ENCODE peak calls at places on chromosomes 2 and 18, in nine cellular contexts. O, A, X, H, T, K, Y, R and G are unnamed samples.

GRCh38 chr2:232573042-232573441 is 22.6 kb downstream of the EIF4E2 start:
- DNase-seq in R (no peak), H (no peak), X (no peak), T (no peak), Y (no peak), O (no peak), K (no peak), A (no peak), G (no peak)

GRCh38 chr2:1231664-1232063 is 181.6 kb upstream of the TPO start:
- DNase-seq in X (no peak), A (no peak), K (no peak), H (no peak), R (no peak), T (no peak), O (no peak), Y (no peak), G (no peak)

GRCh38 chr2:55490554-55490953 is 29.0 kb upstream of the CFAP36 start:
- DNase-seq in R (peak; percentile 67), A (peak; percentile 74), H (peak; percentile 26), X (peak; percentile 84), K (no peak), T (peak; percentile 85), Y (no peak), O (no peak), G (peak; percentile 49)

GRCh38 chr18:71336811-71337210 is 1048.0 kb downstream of the SOCS6 start:
- DNase-seq in O (no peak), A (no peak), R (no peak), H (no peak), T (peak; percentile 55), X (peak; percentile 54), K (no peak), Y (no peak), G (no peak)

GRCh38 chr2:38080346-38080745 is 4.4 kb upstream of the CYP1B1 start:
- DNase-seq in X (no peak), A (no peak), K (no peak), H (no peak), O (no peak), T (no peak), R (no peak), Y (no peak), G (no peak)

GRCh38 chr2:150013011-150013410 is 425.4 kb upstream of the MMADHC start:
- DNase-seq in Y (no peak), K (no peak), T (no peak), A (no peak), X (peak; percentile 24), O (no peak), R (no peak), H (no peak), G (no peak)

GRCh38 chr2:71878626-71879508 is 268.8 kb downstream of the CYP26B1 start:
- DNase-seq in T (no peak), A (no peak), K (no peak), X (no peak), Y (no peak), H (no peak), O (no peak), R (no peak), G (no peak)

GRCh38 chr2:241123816-241124536 is 21.9 kb upstream of the MTERF4 start:
- DNase-seq in O (no peak), K (no peak), Y (no peak), H (peak; percentile 87), A (no peak), T (no peak), X (no peak), R (no peak), G (no peak)

GRCh38 chr2:170145675-170146432 is 32.1 kb upstream of the MYO3B start:
- DNase-seq in Y (no peak), R (no peak), H (no peak), X (no peak), T (peak; percentile 76), O (no peak), A (no peak), K (no peak), G (no peak)

GRCh38 chr2:30683240-30683956 is 123.8 kb downstream of the CAPN13 start:
- DNase-seq in A (no peak), R (no peak), K (no peak), H (no peak), X (no peak), T (no peak), O (no peak), Y (no peak), G (no peak)

GRCh38 chr18:23137093-23137640 is 1.9 kb downstream of the CABLES1 start:
- DNase-seq in H (no peak), X (peak; percentile 59), T (no peak), R (no peak), O (no peak), Y (no peak), K (no peak), A (no peak), G (no peak)

GRCh38 chr2:191043438-191043837 is 29.5 kb upstream of the STAT1 start:
- DNase-seq in K (no peak), R (no peak), Y (no peak), H (no peak), X (no peak), T (no peak), A (no peak), O (no peak), G (no peak)

GRCh38 chr18:79507076-79507545 is 111.4 kb downstream of the NFATC1 start:
- DNase-seq in T (no peak), X (peak; percentile 96), Y (no peak), H (peak; percentile 69), A (peak; percentile 88), R (peak; percentile 86), O (peak; percentile 88), K (peak; percentile 69), G (peak; percentile 85)

GRCh38 chr18:31789409-31789808 is 28.7 kb upstream of the SLC25A52 start:
- DNase-seq in X (no peak), A (no peak), R (no peak), O (no peak), K (no peak), Y (no peak), T (no peak), H (no peak), G (no peak)

GRCh38 chr2:237685408-237685807 is 58.0 kb downstream of the LRRFIP1 start:
- DNase-seq in Y (no peak), T (no peak), K (no peak), O (no peak), X (no peak), R (no peak), A (no peak), H (no peak), G (no peak)
- TF ChIP-seq CTCF in Y (peak; percentile 35), T (peak; percentile 54), K (no peak), O (no peak), X (peak; percentile 27), R (peak; percentile 27), A (no peak), H (no peak), G (peak; percentile 47)

DNA sequence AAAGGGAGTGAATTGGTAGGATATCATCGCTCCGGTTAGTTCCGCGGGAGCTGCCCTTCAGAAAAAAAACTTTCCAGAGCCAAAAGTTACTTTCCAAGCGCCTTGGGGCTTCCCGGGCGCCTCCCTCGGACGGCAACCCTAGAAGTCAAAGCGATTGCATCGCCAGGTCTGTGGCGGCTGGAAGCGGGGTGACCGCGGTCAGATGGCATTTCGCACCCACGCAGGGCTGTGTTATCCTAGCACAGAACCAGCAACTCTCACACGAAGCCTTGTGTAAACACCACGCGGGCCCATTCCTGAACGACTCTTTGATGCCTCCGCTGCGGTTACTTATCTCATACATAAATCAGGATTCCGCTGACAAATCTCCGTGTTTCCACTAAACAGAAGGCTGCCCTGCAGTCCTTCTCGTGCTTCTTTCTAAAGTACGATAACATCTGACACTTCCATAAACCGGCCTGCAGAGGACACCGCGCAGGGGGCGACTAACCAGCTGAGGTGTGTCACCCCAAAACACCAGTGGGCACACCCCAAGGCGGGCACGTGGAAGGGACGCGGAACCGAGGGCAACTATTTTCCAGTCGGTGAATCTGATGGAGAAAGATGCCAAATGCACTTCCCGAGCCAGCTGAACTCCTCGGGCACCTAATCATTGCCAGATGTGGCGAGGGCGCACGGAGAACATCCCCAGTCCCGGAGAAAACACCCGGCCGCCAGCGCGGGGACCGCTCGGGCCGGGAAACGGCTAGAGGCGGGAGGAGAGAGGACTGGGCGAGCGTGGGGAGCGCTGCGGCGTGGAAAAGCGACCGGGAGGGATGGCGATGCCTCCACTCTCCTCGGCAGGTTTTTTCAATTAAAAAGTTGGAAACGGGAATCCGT is 911 bp downstream of the COLEC12 start:
- DNase-seq in A (no peak), T (peak; percentile 52), O (no peak), R (no peak), H (peak; percentile 37), K (no peak), X (peak; percentile 57), Y (no peak), G (peak; percentile 69)
- H3K4me3 ChIP-seq in A (peak overlapping the region; percentile 55), T (peak overlapping the region; percentile 46), O (peak overlapping the region; percentile 71), R (peak overlapping the region; percentile 61), H (peak overlapping the region; percentile 59), K (no peak overlapping the region), X (peak overlapping the region; percentile 58), Y (peak overlapping the region; percentile 37), G (peak overlapping the region; percentile 89)

DNA sequence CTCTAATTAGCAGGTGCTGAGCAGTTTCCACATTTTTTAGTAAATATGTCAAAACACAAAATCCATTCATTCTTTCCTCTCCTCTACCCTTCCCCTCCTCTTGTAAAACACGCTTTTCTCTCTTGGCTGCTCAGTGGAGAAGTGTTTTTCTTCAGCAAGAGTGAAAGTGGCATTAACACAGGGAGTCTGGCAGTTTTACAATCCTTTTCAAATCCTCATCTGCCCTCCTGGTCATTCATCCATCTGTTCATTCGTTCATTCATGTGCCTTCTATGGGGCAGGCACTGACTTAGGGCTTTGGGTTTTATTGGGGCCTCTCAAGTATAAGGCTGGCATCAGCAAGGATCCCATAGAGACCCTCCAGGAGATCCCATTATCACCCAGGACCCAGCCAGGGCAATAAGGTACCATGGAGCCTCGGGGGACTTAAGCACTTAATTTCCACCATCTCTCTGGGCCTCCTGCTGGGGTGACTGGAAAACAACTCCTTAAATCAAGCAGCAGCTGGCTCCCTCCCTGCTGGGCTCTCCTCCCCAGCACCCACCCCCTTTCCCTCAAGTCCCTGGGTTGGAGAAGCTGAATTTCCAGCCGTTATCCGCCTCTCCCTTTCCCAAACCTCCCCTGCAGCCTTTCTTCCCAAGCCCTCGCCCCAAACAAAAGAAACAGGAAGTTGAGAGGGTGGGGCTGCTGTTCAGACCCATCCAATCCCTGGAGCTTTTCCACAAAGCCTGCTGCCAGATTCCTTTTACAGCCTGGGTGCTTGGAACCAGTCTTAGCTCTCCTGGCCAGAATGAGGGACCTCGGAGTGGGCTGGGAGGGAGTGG is 32.6 kb downstream of the MARCHF4 start:
- DNase-seq in Y (no peak), O (no peak), R (peak; percentile 32), H (no peak), T (peak; percentile 93), A (peak; percentile 41), X (peak; percentile 57), K (no peak), G (peak; percentile 79)
- TF ChIP-seq CTCF in Y (no peak), O (no peak), R (peak; percentile 9), H (no peak), T (no peak), A (no peak), X (peak; percentile 19), K (no peak), G (peak; percentile 47)

DNA sequence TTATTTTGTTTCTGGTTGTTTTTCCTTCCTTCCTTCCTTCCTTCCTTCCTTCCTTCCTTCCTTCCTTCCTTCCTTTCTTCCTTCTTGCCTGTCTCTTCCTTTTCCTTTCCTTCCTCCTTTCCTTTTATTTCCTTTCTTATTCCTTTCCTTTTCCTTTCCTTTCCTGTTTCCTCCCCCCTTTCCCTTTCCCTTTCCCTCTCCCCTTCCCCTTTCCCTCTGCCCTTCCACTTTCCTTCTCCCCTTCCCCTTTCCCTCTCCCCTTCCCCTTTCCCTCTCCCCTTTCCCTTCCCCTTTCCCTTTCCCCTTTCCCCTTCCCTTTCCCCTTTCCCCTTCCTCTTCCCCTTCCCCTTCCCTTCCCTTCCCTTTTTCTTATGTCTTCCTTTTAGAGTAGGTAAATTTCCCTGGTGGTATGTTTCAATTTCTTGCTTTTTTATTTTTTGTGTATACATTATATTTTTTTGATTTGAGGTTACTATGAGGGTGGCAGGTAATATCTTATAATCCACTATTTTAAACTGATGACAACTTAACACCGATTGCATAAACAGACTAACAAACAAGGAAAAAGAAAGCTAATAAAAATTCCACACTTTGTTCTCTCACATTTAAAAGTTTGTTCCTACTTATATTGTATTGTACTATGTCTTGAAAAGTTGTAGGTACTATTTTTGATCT is 311.0 kb upstream of the FSHR start:
- DNase-seq in T (no peak), R (no peak), H (no peak), A (no peak), X (no peak), Y (no peak), O (no peak), K (no peak), G (no peak)
- H3K4me3 ChIP-seq in T (no peak overlapping the region), R (no peak overlapping the region), H (no peak overlapping the region), A (no peak overlapping the region), X (no peak overlapping the region), Y (no peak overlapping the region), O (no peak overlapping the region), K (no peak overlapping the region), G (no peak overlapping the region)